ENCODE peak calls at places on chromosomes 5 and 9, in ten cellular contexts. U is A673; P is tibial artery; A is substantia nigra; M is effector memory CD4-positive, alpha-beta T cell; Y is tibial nerve; G is brain microvascular endothelial cell; L is esophagus squamous epithelium; T is foreskin keratinocyte; E is left ventricle myocardium inferior. N is an unnamed sample.

GRCh38 chr5:107893642-107894041 is 222.9 kb upstream of the EFNA5 start:
- DNase-seq in T (peak; percentile 33), E (no peak), A (no peak), Y (peak; percentile 54), P (no peak), L (no peak), G (no peak), M (no peak), U (peak; percentile 49), N (no peak)

GRCh38 chr5:136285501-136285900 is 79.8 kb downstream of the TRPC7 start:
- DNase-seq in T (no peak), G (peak; percentile 6), M (no peak), Y (no peak), L (no peak), A (no peak), E (no peak), P (no peak), U (no peak), N (no peak)

GRCh38 chr9:109945571-109945970 is 165.6 kb downstream of the PALM2AKAP2 start:
- DNase-seq in A (no peak), M (no peak), P (no peak), E (no peak), U (no peak), L (no peak), G (no peak), Y (no peak), T (no peak), N (no peak)

GRCh38 chr5:14457475-14457874 is 124.1 kb upstream of the OTULINL start:
- DNase-seq in E (no peak), U (peak; percentile 67), M (no peak), L (no peak), G (no peak), P (no peak), Y (no peak), T (no peak), A (no peak), N (no peak)

GRCh38 chr5:76625087-76625860 is 2.1 kb upstream of the F2RL2 start:
- DNase-seq in U (no peak), L (no peak), Y (no peak), A (no peak), E (no peak), P (no peak), G (no peak), T (no peak), M (no peak), N (no peak)

GRCh38 chr9:21070887-21071286 is 6.9 kb downstream of the IFNB1 start:
- DNase-seq in A (no peak), U (no peak), P (no peak), E (no peak), Y (no peak), T (no peak), G (no peak), L (no peak), M (no peak), N (no peak)

GRCh38 chr9:112378441-112379176 is 1.3 kb upstream of the HSDL2 start:
- DNase-seq in A (no peak), L (no peak), Y (no peak), U (no peak), E (peak; percentile 21), T (peak; percentile 37), M (no peak), P (no peak), G (peak; percentile 27), N (no peak)

GRCh38 chr9:108056083-108056804 is 566.7 kb upstream of the KLF4 start:
- DNase-seq in Y (no peak), A (no peak), G (no peak), T (peak; percentile 61), M (no peak), E (no peak), P (no peak), L (no peak), U (peak; percentile 10), N (no peak)

GRCh38 chr9:127976498-127976897 is 4.3 kb downstream of the EEIG1 start:
- DNase-seq in T (no peak), A (no peak), M (peak; percentile 62), U (no peak), L (no peak), E (no peak), G (no peak), P (no peak), Y (no peak), N (peak; percentile 71)

GRCh38 chr9:85089188-85089969 is 419.9 kb downstream of the NTRK2 start:
- DNase-seq in L (no peak), M (no peak), T (no peak), P (no peak), Y (no peak), A (no peak), E (no peak), G (no peak), U (no peak), N (no peak)

GRCh38 chr5:128062172-128062746 is 21.3 kb upstream of the SLC12A2 start:
- DNase-seq in U (no peak), P (no peak), E (no peak), Y (no peak), G (no peak), A (no peak), T (peak; percentile 83), L (no peak), M (no peak), N (no peak)
- H3K27ac ChIP-seq in U (no peak overlapping the region), P (no peak overlapping the region), E (no peak overlapping the region), Y (no peak overlapping the region), G (no peak overlapping the region), A (no peak overlapping the region), T (peak overlapping the region; percentile 63), L (no peak overlapping the region), M (no peak overlapping the region), N (no peak overlapping the region)

DNA sequence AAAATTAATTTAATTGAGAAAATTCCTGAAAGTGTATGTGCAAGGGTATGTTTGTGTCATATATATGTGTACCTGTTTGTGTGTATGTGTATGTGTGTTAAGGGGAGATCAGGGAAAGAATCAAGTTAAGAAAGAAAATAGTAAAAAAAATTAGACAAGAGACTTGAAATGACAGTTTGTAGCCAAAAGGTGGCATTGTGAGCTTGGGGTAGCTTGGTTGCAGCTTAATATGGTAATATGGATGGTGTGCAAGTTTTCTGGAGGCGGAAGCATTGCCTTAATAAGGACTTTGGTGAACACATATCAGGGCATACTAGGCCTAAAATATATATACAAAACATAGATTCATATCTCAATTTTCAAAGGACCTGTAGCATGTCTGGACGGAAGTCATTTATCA is 129.9 kb downstream of the INSYN2B start:
- DNase-seq in P (no peak), L (no peak), E (no peak), M (no peak), T (no peak), U (peak; percentile 4), Y (no peak), G (no peak), A (no peak), N (no peak)
- H3K27ac ChIP-seq in P (no peak overlapping the region), L (no peak overlapping the region), E (no peak overlapping the region), M (no peak overlapping the region), T (no peak overlapping the region), U (no peak overlapping the region), Y (no peak overlapping the region), G (no peak overlapping the region), A (no peak overlapping the region), N (no peak overlapping the region)

GRCh38 chr9:115032300-115032699 is 85.7 kb downstream of the TNC start:
- DNase-seq in G (no peak), M (no peak), P (no peak), A (no peak), U (no peak), T (no peak), E (no peak), Y (no peak), L (no peak), N (no peak)

GRCh38 chr9:115035872-115036612 is 81.9 kb downstream of the TNC start:
- DNase-seq in L (no peak), A (no peak), T (peak; percentile 48), E (no peak), U (peak; percentile 62), M (no peak), P (no peak), G (peak; percentile 48), Y (peak; percentile 26), N (no peak)

GRCh38 chr9:115034801-115035200 is 83.2 kb downstream of the TNC start:
- DNase-seq in E (no peak), A (no peak), G (peak; percentile 66), U (no peak), P (no peak), T (no peak), M (no peak), L (no peak), Y (no peak), N (no peak)

GRCh38 chr9:115036691-115037090 is 81.3 kb downstream of the TNC start:
- DNase-seq in L (no peak), P (no peak), A (no peak), T (peak; percentile 93), G (no peak), Y (no peak), U (no peak), M (no peak), E (no peak), N (no peak)

DNA sequence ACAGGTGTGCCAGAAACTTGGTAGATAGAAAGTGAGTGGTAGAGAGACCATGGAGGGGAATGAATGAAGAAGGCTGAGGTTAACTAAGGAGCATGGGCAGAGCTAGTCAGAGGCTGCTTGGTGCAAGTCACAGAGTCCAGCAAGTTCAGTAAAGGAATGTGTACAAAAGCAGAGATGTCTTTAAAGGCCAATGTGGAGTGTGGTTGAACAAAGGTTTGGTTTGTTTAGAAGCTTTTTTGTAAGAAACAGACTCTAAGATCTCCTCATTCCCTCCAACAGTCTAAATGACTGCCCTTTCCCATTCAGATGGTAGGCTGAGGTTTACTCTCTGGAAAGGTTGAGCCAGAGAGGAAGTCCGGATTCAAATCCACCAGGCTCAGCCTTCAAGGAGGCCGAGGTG is 84.2 kb downstream of the TNC start:
- DNase-seq in P (no peak), T (no peak), U (no peak), G (no peak), Y (no peak), E (no peak), M (no peak), L (no peak), A (no peak), N (no peak)
- H3K27ac ChIP-seq in P (peak overlapping the region; percentile 9), T (no peak overlapping the region), U (no peak overlapping the region), G (no peak overlapping the region), Y (no peak overlapping the region), E (no peak overlapping the region), M (no peak overlapping the region), L (no peak overlapping the region), A (no peak overlapping the region), N (no peak overlapping the region)

GRCh38 chr5:59125961-59126360 is 543.1 kb downstream of the RAB3C start:
- DNase-seq in P (no peak), T (no peak), M (no peak), L (no peak), A (no peak), Y (no peak), G (no peak), U (peak; percentile 26), E (no peak), N (no peak)

GRCh38 chr5:59130441-59130840 is 547.6 kb downstream of the RAB3C start:
- DNase-seq in P (no peak), T (no peak), E (no peak), G (no peak), M (no peak), L (no peak), U (no peak), A (no peak), Y (no peak), N (no peak)

GRCh38 chr5:59126665-59127354 is 543.9 kb downstream of the RAB3C start:
- DNase-seq in Y (no peak), M (no peak), P (no peak), L (no peak), E (no peak), T (no peak), A (no peak), G (peak; percentile 53), U (peak; percentile 64), N (no peak)

GRCh38 chr5:59132131-59132530 is 549.3 kb downstream of the RAB3C start:
- DNase-seq in G (no peak), L (no peak), Y (no peak), U (no peak), P (no peak), E (no peak), M (no peak), A (no peak), T (no peak), N (no peak)

GRCh38 chr5:59128646-59129290 is 545.9 kb downstream of the RAB3C start:
- DNase-seq in A (no peak), Y (no peak), L (no peak), G (no peak), E (no peak), P (no peak), U (no peak), T (no peak), M (no peak), N (no peak)
- H3K27ac ChIP-seq in A (no peak overlapping the region), Y (no peak overlapping the region), L (peak overlapping the region; percentile 78), G (no peak overlapping the region), E (peak overlapping the region; percentile 87), P (peak overlapping the region; percentile 49), U (peak overlapping the region; percentile 90), T (no peak overlapping the region), M (peak overlapping the region; percentile 86), N (no peak overlapping the region)